ENCODE peak calls at places on chromosomes 6 and 20, in seven cellular contexts. P is H1, W is HCT116, X is GM12878, C is SK-N-SH, B is K562, A is HepG2. G is an unnamed sample.

GRCh38 chr20:52103469-52103910 is 88.1 kb downstream of the ZFP64 start:
- DNase-seq in P (peak), W (no peak), X (no peak), C (no peak), B (peak), A (no peak), G (no peak)

GRCh38 chr20:22795897-22796296 is 211.5 kb upstream of the FOXA2 start:
- DNase-seq in P (no peak), W (peak), X (no peak), C (no peak), B (no peak), A (peak), G (no peak)

GRCh38 chr20:40583195-40583594 is 105.8 kb downstream of the MAFB start:
- DNase-seq in P (no peak), W (no peak), X (no peak), C (no peak), B (no peak), A (no peak), G (no peak)

GRCh38 chr20:22924036-22924737 is 110.9 kb upstream of the SSTR4 start:
- DNase-seq in P (no peak), W (no peak), X (no peak), C (no peak), B (peak), A (no peak), G (no peak)

GRCh38 chr20:19431308-19431685 is 218.9 kb downstream of the SLC24A3 start:
- DNase-seq in P (no peak), W (no peak), X (no peak), C (no peak), B (no peak), A (no peak), G (no peak)

GRCh38 chr20:14860410-14860814 is 523.0 kb upstream of the FLRT3 start:
- DNase-seq in P (peak), W (no peak), X (no peak), C (no peak), B (no peak), A (peak), G (no peak)

GRCh38 chr6:79042088-79042798 is 35.8 kb downstream of the PHIP start:
- DNase-seq in P (no peak), W (no peak), X (peak), C (no peak), B (no peak), A (no peak), G (no peak)

GRCh38 chr20:54098044-54098443 is 27.6 kb upstream of the BCAS1 start:
- DNase-seq in P (no peak), W (no peak), X (no peak), C (no peak), B (no peak), A (no peak), G (no peak)

GRCh38 chr6:142900467-142900961 is 44.5 kb downstream of the HIVEP2 start:
- DNase-seq in P (no peak), W (no peak), X (no peak), C (no peak), B (no peak), A (no peak), G (no peak)

GRCh38 chr6:9933674-9934073 is 481.2 kb downstream of the TFAP2A start:
- DNase-seq in P (no peak), W (no peak), X (no peak), C (no peak), B (no peak), A (no peak), G (no peak)

GRCh38 chr20:12028771-12029170 is 111.1 kb downstream of the BTBD3 start:
- DNase-seq in P (no peak), W (no peak), X (no peak), C (peak), B (no peak), A (no peak), G (no peak)

GRCh38 chr6:111565316-111566221 is 40.1 kb downstream of the TRAF3IP2 start:
- DNase-seq in P (no peak), W (no peak), X (no peak), C (no peak), B (no peak), A (peak), G (no peak)

GRCh38 chr6:135054238-135054574 is 416 bp downstream of the HBS1L start:
- DNase-seq in P (no peak), W (no peak), X (no peak), C (no peak), B (peak), A (peak), G (no peak)

GRCh38 chr6:66865771-66866170 is 1158.7 kb upstream of the EYS start:
- DNase-seq in P (no peak), W (no peak), X (no peak), C (no peak), B (no peak), A (no peak), G (no peak)

GRCh38 chr6:15615837-15616236 is 47.0 kb downstream of the DTNBP1 start:
- DNase-seq in P (no peak), W (no peak), X (no peak), C (no peak), B (no peak), A (peak), G (no peak)

GRCh38 chr20:35135867-35136586 is 11.1 kb downstream of the EDEM2 start:
- DNase-seq in P (no peak), W (no peak), X (no peak), C (no peak), B (no peak), A (no peak), G (no peak)

DNA sequence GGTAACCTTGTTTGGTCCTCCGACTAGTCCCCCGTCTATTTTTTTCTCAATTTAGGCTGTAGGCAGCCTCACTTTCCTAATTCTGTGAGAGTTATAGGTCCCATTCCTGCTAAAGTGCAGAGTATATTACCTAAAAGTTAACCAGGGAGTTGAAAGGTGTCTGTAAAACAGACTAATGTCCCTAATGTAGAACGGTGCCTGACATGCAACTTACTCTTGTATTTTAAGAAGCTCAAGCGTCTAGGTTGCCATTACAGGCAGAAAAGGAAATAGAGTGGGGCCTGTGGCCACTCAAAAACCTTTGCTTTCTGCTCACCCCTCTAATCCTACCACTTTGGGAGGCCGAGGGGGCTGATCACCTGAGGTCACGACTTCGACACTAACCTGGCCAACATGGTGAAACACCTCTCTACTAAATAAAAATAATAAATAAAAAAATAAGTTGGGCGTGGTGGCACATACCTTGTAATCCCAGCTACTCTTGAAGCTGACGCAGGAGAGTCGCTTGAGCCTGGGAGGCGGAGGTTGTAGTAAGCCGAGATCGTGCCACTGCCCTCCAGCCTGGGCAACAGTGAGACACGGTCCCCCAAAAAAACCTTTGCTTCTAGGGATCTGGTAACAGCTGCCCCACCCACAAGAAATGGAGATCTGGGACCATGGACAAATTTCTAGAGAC is 37.9 kb downstream of the HFE start:
- DNase-seq in P (no peak), W (no peak), X (no peak), C (no peak), B (no peak), A (no peak), G (no peak)
- TF ChIP-seq JUND in P (no peak), W (no peak), X (no peak), C (no peak), B (no peak), A (no peak), G (no peak)

DNA sequence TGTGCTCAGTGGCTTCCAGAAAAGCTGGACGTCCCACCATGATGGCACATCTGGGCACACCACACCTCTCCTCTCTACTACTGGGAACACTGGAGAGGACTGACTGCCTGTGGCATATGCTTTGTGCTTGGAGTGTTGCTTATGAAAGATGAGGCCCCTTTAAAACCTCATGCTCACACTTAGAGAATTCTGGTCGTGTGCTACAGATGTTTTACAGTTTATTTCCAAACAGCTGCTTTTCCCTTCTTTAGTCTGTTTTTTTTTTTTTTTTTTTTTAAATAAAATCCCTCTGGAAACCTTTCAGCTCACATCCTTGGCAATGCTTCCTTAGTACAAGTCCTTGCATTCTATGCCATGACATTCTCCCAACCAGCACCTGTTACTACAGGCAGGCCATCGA is 60.3 kb downstream of the BMP6 start:
- DNase-seq in P (no peak), W (no peak), X (no peak), C (no peak), B (no peak), A (no peak), G (no peak)
- TF ChIP-seq JUND in P (no peak), W (no peak), X (no peak), C (no peak), B (no peak), A (no peak), G (no peak)

DNA sequence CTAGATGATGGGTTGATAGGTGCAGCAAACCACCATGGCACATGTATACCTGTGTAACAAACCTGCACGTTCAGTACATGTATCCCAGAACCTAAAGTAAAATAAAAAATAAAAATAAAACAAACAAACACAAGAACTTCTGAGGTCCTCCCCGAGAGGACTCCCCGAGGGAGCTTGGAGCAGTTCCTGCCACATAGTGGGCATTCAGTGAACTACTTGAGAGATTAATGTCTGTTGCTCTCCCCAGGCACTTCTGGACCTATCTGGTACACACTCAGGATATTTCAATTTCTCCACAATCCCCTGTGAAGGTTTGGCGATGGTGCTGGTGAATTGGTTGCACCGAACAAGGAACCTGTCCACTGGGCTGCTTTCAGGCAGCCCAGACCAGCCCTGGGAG is 311.2 kb downstream of the ESR1 start:
- DNase-seq in P (no peak), W (no peak), X (no peak), C (no peak), B (no peak), A (no peak), G (no peak)
- TF ChIP-seq JUND in P (no peak), W (no peak), X (no peak), C (no peak), B (no peak), A (no peak), G (no peak)

GRCh38 chr20:50123418-50123817 is 10.5 kb upstream of the UBE2V1 start:
- DNase-seq in P (no peak), W (no peak), X (no peak), C (no peak), B (no peak), A (no peak), G (no peak)
- TF ChIP-seq JUND in P (no peak), W (no peak), X (no peak), C (no peak), B (no peak), A (no peak), G (no peak)

DNA sequence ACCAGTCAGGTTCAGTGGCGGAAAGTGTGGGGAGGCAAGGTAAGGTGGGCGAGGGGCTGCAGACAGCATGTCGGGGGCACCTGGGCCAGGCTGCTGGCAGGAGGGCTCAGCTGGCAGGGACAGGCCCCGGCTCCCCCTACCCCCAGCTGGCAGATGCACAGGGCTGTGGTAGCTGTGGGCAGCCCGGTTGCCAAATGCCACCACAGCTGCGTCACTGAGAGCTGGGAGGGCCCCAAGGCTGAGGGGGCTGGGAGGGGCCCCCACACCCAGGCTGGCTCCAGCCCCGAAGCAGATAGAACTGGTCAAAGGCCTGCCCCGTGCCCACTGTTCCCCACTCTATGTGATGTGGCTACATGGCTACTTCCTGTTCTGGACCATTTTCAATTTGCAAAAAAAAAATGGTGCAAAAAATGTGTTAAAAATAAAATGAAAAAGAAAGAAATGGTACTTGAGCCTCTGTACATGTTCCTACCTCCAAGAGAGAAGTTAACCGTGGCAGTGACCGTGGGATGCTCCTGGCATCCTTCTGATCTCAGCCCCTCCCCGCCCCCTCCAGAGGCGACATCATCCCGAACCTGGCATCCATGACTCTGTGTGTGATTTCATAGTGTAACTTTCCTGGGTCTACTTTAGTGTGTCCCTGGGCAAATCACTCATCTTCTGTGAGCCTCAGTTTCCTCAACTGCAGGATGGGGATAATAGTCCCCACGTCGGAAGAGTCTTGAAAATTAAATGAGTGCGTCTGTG is 64.4 kb downstream of the UBE2V1 start:
- DNase-seq in P (no peak), W (no peak), X (no peak), C (no peak), B (no peak), A (no peak), G (no peak)
- TF ChIP-seq JUND in P (no peak), W (no peak), X (no peak), C (no peak), B (no peak), A (no peak), G (no peak)

GRCh38 chr6:35008858-35009257 is 119.8 kb downstream of the ANKS1A start:
- DNase-seq in P (no peak), W (no peak), X (no peak), C (no peak), B (no peak), A (no peak), G (no peak)

GRCh38 chr6:35013701-35014100 is 124.6 kb downstream of the ANKS1A start:
- DNase-seq in P (no peak), W (no peak), X (no peak), C (no peak), B (no peak), A (no peak), G (no peak)

GRCh38 chr6:35014341-35014740 is 125.3 kb downstream of the ANKS1A start:
- DNase-seq in P (no peak), W (no peak), X (no peak), C (no peak), B (no peak), A (no peak), G (no peak)

GRCh38 chr6:35014786-35015185 is 125.7 kb downstream of the ANKS1A start:
- DNase-seq in P (no peak), W (peak), X (no peak), C (no peak), B (no peak), A (peak), G (peak)

GRCh38 chr6:35011096-35012041 is 122.3 kb downstream of the ANKS1A start:
- DNase-seq in P (no peak), W (no peak), X (no peak), C (no peak), B (no peak), A (no peak), G (no peak)
- TF ChIP-seq JUND in P (no peak), W (no peak), X (peak), C (no peak), B (peak), A (no peak), G (no peak)

GRCh38 chr6:98824163-98824906 is 10.0 kb upstream of the POU3F2 start:
- DNase-seq in P (no peak), W (no peak), X (no peak), C (peak), B (no peak), A (no peak), G (no peak)
- TF ChIP-seq JUND in P (no peak), W (no peak), X (no peak), C (no peak), B (no peak), A (no peak), G (no peak)

DNA sequence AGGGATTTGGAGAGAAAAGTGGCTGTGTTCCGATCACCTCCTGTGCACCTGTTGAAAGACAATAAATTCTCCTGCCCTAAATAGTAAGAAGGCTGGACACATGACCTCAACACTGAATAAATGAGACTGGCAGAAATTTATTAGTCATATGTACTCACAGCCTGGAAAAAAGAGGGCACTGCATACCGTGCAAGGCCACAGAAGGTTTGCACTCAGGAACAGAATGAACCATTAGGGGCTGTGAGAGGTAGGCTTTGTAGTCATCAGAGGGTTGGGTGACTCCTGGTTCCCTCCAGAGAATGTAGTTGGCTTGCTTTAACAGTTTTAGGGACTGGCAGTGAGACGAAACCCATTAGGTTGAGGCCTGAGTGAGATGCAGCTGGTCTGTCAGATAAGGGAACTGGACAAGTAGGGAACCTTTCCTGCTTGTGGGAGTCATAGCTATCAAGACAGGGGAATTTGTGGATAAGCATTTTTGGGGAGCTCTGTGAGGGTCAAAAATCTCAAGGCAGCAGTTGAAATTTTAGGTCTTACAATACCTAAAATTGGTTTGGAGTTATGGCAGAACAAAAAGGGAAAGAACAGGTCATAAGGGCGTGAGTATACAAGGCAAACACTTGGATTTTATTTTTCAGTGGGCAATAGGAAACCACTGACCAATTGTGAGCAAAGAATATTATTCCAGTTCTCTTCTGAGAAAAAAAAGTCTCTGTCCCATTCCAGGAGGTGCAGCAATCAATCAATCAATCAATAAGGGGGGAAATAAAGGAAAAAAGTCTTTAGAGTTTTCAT is 67.9 kb upstream of the BTN3A2 start:
- DNase-seq in P (no peak), W (no peak), X (no peak), C (no peak), B (peak), A (no peak), G (no peak)
- TF ChIP-seq JUND in P (no peak), W (no peak), X (no peak), C (no peak), B (peak), A (no peak), G (no peak)

DNA sequence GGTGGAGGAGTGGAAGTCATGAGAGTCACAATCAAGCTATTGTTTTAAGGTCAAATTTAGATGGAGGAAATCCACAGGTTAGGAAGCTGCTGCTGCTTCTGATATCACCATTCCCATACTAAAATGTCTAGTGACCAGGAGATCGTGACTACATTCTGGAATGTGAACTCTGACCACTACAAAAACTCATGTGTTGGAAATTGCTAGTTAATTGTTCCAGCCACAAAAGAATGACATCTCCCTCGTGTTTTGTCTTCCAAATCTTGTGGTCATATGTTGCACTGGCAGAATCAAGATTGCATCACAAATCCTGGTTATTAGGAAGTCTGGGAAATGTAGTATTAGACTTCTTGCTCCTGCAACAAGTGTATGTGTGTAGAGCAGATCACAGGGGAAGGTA is 441.9 kb downstream of the CD109 start:
- DNase-seq in P (no peak), W (peak), X (no peak), C (no peak), B (no peak), A (peak), G (no peak)
- TF ChIP-seq JUND in P (no peak), W (no peak), X (no peak), C (no peak), B (no peak), A (no peak), G (no peak)

GRCh38 chr20:61588356-61589054 is 336.4 kb downstream of the CDH4 start:
- DNase-seq in P (no peak), W (no peak), X (no peak), C (no peak), B (no peak), A (no peak), G (no peak)

GRCh38 chr20:61589055-61589385 is 337.0 kb downstream of the CDH4 start:
- DNase-seq in P (no peak), W (no peak), X (no peak), C (no peak), B (no peak), A (no peak), G (no peak)

GRCh38 chr20:61587910-61588309 is 335.8 kb downstream of the CDH4 start:
- DNase-seq in P (no peak), W (no peak), X (no peak), C (no peak), B (no peak), A (no peak), G (no peak)

GRCh38 chr20:61585764-61586163 is 333.7 kb downstream of the CDH4 start:
- DNase-seq in P (no peak), W (no peak), X (no peak), C (no peak), B (no peak), A (no peak), G (no peak)

DNA sequence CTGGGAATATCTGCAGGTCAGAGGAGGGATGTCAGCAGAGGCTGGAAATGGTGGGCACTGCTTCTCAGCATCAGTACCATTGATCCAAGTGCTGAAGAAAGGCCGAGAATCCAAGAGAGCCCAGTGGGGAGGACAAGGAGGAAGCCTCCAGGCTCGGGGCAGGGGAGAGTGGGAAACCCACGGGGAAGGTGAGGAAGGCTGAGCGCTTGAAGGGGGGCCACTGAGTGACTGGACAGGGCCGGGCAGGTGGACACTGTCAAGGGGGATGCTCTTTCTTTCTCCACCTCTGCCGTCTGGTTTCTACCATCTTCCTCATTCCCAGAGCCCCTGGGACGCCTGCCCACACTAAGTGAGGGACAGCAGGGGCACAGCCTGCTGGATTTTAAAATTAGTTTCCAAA is 335.0 kb downstream of the CDH4 start:
- DNase-seq in P (no peak), W (no peak), X (no peak), C (no peak), B (no peak), A (no peak), G (no peak)
- TF ChIP-seq JUND in P (no peak), W (no peak), X (no peak), C (no peak), B (no peak), A (no peak), G (no peak)